ENCODE peak calls at places on chromosomes 12 and 14, in five cellular contexts. F is SK-N-SH, T is hepatocyte, L is GM23338, R is PC-3. B is an unnamed sample. For H3K4me1, the result is how much of the 10 kb centered on the place peaks cover.

GRCh38 chr12:86931714-86932113 is 675.5 kb upstream of the MGAT4C start:
- DNase-seq in L (no peak), T (no peak), R (no peak), F (no peak), B (no peak)

GRCh38 chr14:88614218-88614907 is 51.5 kb downstream of the ZC3H14 start:
- DNase-seq in T (no peak), F (no peak), R (peak), L (no peak), B (no peak)

GRCh38 chr12:67592228-67593011 is 56.1 kb upstream of the DYRK2 start:
- DNase-seq in F (no peak), L (no peak), R (peak), T (peak), B (no peak)

GRCh38 chr12:71607494-71608330 is 55.9 kb downstream of the ZFC3H1 start:
- DNase-seq in F (no peak), R (no peak), T (no peak), L (no peak), B (peak)

GRCh38 chr14:64823305-64823985 is 56.3 kb downstream of the SPTB start:
- DNase-seq in L (peak), R (peak), T (peak), F (peak), B (peak)

GRCh38 chr12:89544730-89545184 is 18.9 kb upstream of the POC1B start:
- DNase-seq in R (no peak), L (peak), F (no peak), T (peak), B (peak)

GRCh38 chr12:58732894-58733293 is 187.4 kb downstream of the LRIG3 start:
- DNase-seq in T (no peak), R (no peak), L (no peak), F (no peak), B (no peak)

GRCh38 chr12:26848156-26848825 is 15.3 kb upstream of the ITPR2 start:
- DNase-seq in L (no peak), F (no peak), T (no peak), R (no peak), B (no peak)

GRCh38 chr12:91413591-91413990 is 231.0 kb upstream of the DCN start:
- DNase-seq in L (no peak), F (peak), R (peak), T (peak), B (no peak)

GRCh38 chr12:79964100-79964627 is 29.3 kb upstream of the PPP1R12A start:
- DNase-seq in L (no peak), R (no peak), T (no peak), F (no peak), B (no peak)

GRCh38 chr14:100200311-100200710 is 38.6 kb upstream of the YY1 start:
- DNase-seq in L (no peak), F (no peak), R (no peak), T (no peak), B (no peak)

GRCh38 chr14:105118646-105119409 is 49.7 kb downstream of the JAG2 start:
- DNase-seq in T (peak), R (peak), L (no peak), F (no peak), B (no peak)

GRCh38 chr14:53571589-53571988 is 385.0 kb downstream of the BMP4 start:
- DNase-seq in T (peak), L (no peak), R (no peak), F (no peak), B (no peak)

GRCh38 chr12:123713398-123714301 is 1.5 kb downstream of the ATP6V0A2 start:
- DNase-seq in L (no peak), T (peak), F (peak), R (peak), B (no peak)

GRCh38 chr12:127998936-127999467 is 268.0 kb upstream of the TMEM132C start:
- DNase-seq in R (peak), T (no peak), F (no peak), L (no peak), B (no peak)

GRCh38 chr14:24891987-24892729 is 157.8 kb downstream of the STXBP6 start:
- DNase-seq in L (no peak), F (no peak), T (no peak), R (no peak), B (no peak)

GRCh38 chr12:108773798-108774788 is 42.8 kb upstream of the CORO1C start:
- DNase-seq in F (peak), T (peak), L (peak), R (no peak), B (peak)

GRCh38 chr12:49188205-49188915 is 520 bp downstream of the TUBA1A start:
- DNase-seq in F (peak), R (peak), L (peak), T (peak), B (peak)

GRCh38 chr12:83150465-83151189 is 463.9 kb downstream of the TMTC2 start:
- DNase-seq in T (no peak), L (no peak), F (no peak), R (no peak), B (no peak)

GRCh38 chr14:51534623-51535022 is 117.1 kb upstream of the FRMD6 start:
- DNase-seq in R (peak), F (no peak), L (no peak), T (peak), B (no peak)

GRCh38 chr12:66693901-66694513 is 15.1 kb upstream of the GRIP1 start:
- DNase-seq in R (peak), L (peak), T (peak), F (peak), B (peak)

GRCh38 chr14:36515105-36515593 is 4.9 kb downstream of the NKX2-1 start:
- DNase-seq in F (peak), T (no peak), L (peak), R (no peak), B (no peak)

GRCh38 chr14:35045798-35046047 is 349 bp upstream of the FAM177A1 start:
- DNase-seq in T (no peak), F (no peak), L (peak), R (peak), B (no peak)

GRCh38 chr14:51004352-51004800 is 60.1 kb upstream of the PYGL start:
- DNase-seq in R (no peak), L (no peak), F (no peak), T (no peak), B (no peak)

GRCh38 chr14:94307410-94307992 is 14.4 kb upstream of the SERPINA10 start:
- DNase-seq in L (peak), R (peak), F (no peak), T (peak), B (peak)

GRCh38 chr12:43692064-43692463 is 66.5 kb downstream of the PUS7L start:
- DNase-seq in T (no peak), L (no peak), R (peak), F (no peak), B (no peak)

GRCh38 chr12:25020621-25021243 is 71.8 kb upstream of the BCAT1 start:
- DNase-seq in F (no peak), L (no peak), R (no peak), T (no peak), B (no peak)

GRCh38 chr12:122023339-122024131 is 1.9 kb downstream of the BCL7A start:
- DNase-seq in L (peak), T (peak), F (peak), R (peak), B (peak)

GRCh38 chr14:72907886-72908285 is 14.0 kb upstream of the DPF3 start:
- DNase-seq in T (peak), L (no peak), R (peak), F (no peak), B (no peak)

GRCh38 chr12:8912910-8913309 is 1.4 kb upstream of the PHC1 start:
- DNase-seq in R (peak), L (peak), T (peak), F (peak), B (peak)

GRCh38 chr12:27012982-27013255 is 1.3 kb downstream of the TM7SF3 start:
- DNase-seq in T (no peak), L (no peak), F (no peak), R (no peak), B (no peak)

GRCh38 chr14:105485720-105486332 is 860 bp upstream of the CRIP1 start:
- DNase-seq in L (peak), F (peak), R (peak), T (peak), B (peak)

GRCh38 chr12:43884683-43885410 is 49.0 kb downstream of the TMEM117 start:
- DNase-seq in F (no peak), T (no peak), R (no peak), L (no peak), B (peak)

GRCh38 chr12:128823916-128824839 is at the start of gene SLC15A4:
- DNase-seq in T (peak), L (peak), F (peak), R (peak), B (peak)

GRCh38 chr12:30622509-30622908 is 73.2 kb downstream of the IPO8 start:
- DNase-seq in L (no peak), F (no peak), T (no peak), R (peak), B (no peak)

GRCh38 chr12:57430117-57430930 is 519 bp downstream of the R3HDM2 start:
- DNase-seq in T (no peak), F (no peak), R (peak), L (peak), B (no peak)

GRCh38 chr12:55965941-55966407 is at the start of gene PMEL:
- DNase-seq in T (peak), L (peak), R (no peak), F (peak), B (peak)

GRCh38 chr12:88566430-88566829 is 13.8 kb downstream of the KITLG start:
- DNase-seq in T (peak), R (peak), L (no peak), F (no peak), B (no peak)

GRCh38 chr14:79379266-79379665 is 832.0 kb downstream of the DIO2 start:
- DNase-seq in T (no peak), R (no peak), L (no peak), F (no peak), B (no peak)
- H3K4me1 ChIP-seq in T (under half), R (under half), L (under half), F (under half), B (under half)

DNA sequence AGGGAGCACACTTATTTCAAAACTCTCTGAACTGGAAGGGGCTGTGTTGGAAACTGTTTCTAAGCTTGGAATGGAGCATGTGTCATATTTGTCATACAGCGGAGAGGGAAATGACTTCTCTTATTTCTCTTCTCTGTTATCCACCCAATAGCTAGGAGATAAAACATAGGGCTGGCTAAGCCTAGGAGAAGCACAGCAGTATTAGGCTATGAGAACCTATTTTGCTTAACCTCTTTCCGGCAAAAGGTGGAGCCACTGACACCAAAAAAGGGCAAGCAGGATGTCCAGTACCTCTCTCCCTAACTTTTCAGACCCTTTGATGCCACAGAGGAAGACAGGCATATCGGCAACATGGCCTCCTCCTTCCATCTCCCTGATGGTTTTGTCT is 148.3 kb downstream of the CRADD start:
- DNase-seq in F (no peak), L (peak), T (no peak), R (no peak), B (no peak)
- TF ChIP-seq EZH2phosphoT487 in F (no peak), L (no peak), T (no peak), R (no peak), B (no peak)

GRCh38 chr12:114672817-114673168 is 11.2 kb downstream of the TBX3 start:
- DNase-seq in L (peak), T (peak), R (peak), F (no peak), B (no peak)

GRCh38 chr12:114670257-114670955 is 13.6 kb downstream of the TBX3 start:
- DNase-seq in T (no peak), R (peak), L (peak), F (no peak), B (no peak)

GRCh38 chr12:114671664-114672476 is 12.1 kb downstream of the TBX3 start:
- DNase-seq in F (peak), R (peak), T (peak), L (peak), B (peak)

GRCh38 chr12:114669501-114670256 is 14.3 kb downstream of the TBX3 start:
- DNase-seq in R (peak), F (peak), T (peak), L (peak), B (peak)

DNA sequence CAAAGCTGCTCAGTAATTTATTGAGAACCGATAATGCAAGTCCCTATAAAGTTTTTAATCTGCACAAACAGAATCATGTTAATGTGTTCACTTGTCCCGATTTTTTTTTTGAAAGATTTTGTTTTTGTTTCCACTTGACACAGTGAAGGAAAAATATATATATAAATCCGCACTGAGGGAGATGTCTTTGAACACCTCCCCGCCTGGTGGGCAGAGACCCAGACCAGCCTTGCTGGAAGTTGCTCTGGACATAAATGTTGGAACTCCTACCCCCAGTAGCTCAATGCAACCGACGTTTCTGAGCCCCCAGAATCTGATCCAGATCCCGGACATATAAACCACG is 12.7 kb downstream of the TBX3 start:
- DNase-seq in R (peak), F (no peak), L (no peak), T (no peak), B (no peak)
- H3K4me1 ChIP-seq in R (half or more), F (under half), L (half or more), T (under half), B (under half)

GRCh38 chr12:75874456-75874855 is 157.1 kb downstream of the PHLDA1 start:
- DNase-seq in L (no peak), R (no peak), T (no peak), F (no peak), B (no peak)
- TF ChIP-seq EZH2phosphoT487 in L (no peak), R (no peak), T (no peak), F (no peak), B (no peak)

DNA sequence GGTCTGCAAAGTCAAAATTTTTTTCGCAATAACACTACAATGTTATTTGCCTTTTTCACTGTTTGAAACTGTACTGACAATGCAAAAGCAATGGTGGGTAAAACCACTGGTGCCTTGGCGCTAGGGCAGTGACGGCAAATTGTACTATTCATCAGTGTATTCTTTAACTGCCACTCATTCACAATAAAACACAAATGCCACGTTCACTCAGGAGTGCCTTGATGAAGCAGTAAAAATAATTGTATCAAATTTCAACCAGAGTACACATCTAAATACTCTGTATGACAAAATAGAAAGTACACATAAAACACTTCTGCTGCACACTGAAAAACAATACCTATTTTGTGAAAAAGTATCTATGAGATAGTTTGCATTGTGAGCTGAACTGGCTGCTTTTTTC is 17.8 kb downstream of the DCAF5 start:
- DNase-seq in R (no peak), T (no peak), L (no peak), F (no peak), B (no peak)
- H3K4me1 ChIP-seq in R (under half), T (under half), L (under half), F (under half), B (under half)

DNA sequence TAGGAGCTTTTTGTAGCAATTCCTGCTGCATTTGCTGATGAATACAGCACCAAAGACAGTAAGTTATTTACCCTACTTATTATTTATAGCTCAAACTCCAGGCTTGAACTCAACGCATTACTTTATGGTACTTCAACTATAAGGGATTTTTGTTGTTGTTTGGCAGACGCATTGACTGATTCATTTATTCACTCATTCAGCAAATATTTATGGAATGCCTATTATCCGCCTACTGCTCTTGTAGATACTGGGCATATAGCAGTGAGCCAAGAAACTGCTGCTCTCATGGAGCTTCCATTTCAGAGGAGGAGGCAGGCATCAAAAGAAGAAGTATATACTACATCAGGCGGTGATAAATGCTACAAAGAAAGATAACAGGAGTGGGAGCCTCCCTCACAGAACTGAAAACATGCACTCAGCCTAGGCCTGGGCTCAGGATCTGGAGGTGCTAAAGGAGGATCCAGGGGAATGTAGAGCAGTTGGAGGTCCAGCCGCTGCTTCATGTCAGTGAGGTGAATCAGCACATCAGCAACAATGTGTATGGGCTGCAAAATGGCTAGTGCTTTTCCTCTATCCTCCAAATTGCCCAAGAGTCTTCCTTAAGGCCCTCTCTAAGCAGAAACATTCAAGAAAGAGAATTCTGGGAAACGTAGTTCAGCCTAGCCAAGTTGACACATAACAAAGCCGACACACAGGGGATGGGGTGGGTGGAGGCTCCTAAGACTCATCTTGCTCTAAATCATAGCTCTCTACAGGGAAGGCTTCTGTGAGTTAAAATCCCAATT is 157.4 kb downstream of the NRXN3 start:
- DNase-seq in T (no peak), L (peak), R (no peak), F (no peak), B (no peak)
- TF ChIP-seq EZH2phosphoT487 in T (no peak), L (no peak), R (no peak), F (no peak), B (no peak)

GRCh38 chr12:124763594-124763979 is 100.1 kb downstream of the SCARB1 start:
- DNase-seq in R (no peak), F (no peak), L (no peak), T (no peak), B (no peak)

GRCh38 chr12:124765571-124766489 is 97.8 kb downstream of the SCARB1 start:
- DNase-seq in R (no peak), L (no peak), T (no peak), F (no peak), B (no peak)

GRCh38 chr12:124764870-124765570 is 98.6 kb downstream of the SCARB1 start:
- DNase-seq in T (peak), F (no peak), L (no peak), R (no peak), B (no peak)

GRCh38 chr12:124762791-124763593 is 100.7 kb downstream of the SCARB1 start:
- DNase-seq in T (no peak), F (no peak), L (no peak), R (no peak), B (no peak)

DNA sequence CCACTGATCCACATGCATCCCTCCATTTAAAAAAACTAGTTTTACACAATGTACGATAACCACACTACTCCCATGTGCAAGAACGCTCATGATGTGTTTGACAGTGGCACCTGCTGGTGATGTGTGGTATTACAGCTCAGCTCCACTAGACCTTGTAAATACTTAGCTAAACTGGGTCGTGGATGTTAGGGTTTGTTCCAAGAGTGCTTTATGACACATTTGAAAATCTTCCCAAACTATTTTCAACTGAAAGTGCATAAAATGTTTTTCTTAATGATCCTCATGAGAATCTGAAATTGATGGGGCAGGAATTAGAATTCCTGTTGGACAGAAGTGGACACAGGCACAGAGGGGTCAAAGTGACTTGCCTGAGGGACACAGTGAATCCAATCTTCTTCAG is 99.2 kb downstream of the SCARB1 start:
- DNase-seq in F (no peak), T (peak), L (peak), R (peak), B (no peak)
- H3K4me1 ChIP-seq in F (under half), T (under half), L (under half), R (under half), B (under half)

GRCh38 chr12:2242816-2243215 is 190.0 kb downstream of the CACNA1C start:
- DNase-seq in R (no peak), L (no peak), T (no peak), F (no peak), B (no peak)
- TF ChIP-seq EZH2phosphoT487 in R (no peak), L (no peak), T (no peak), F (no peak), B (no peak)

DNA sequence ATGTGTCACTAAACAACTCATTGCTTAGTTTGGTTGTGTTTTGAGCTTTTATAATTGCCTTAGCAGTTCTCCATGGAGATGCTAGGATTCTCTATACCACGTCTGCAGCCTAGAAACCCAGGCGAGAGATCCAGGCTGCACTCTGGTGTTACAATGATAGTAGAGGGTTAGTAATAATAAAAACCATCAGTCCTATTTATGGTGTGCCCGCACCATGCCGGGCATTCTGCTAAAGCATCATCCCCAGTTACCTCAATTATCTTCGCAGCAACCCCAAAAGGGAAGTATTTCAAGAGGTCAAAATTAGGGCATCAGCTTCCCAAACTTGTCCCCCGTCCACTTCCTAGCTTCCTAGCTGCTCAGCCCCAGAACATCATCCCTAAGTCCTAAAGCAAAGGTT is 3.2 kb downstream of the SYNE3 start:
- DNase-seq in T (no peak), L (no peak), R (no peak), F (no peak), B (no peak)
- H3K4me1 ChIP-seq in T (under half), L (under half), R (under half), F (under half), B (under half)

B was measured in neural progenitor cell.